ENCODE peak calls at places on chromosomes 2 and 18, in ten cellular contexts. One of them, this sample, is unnamed.

GRCh38 chr2:23647563-23647962 is 262.6 kb downstream of the KLHL29 start:
- DNase-seq in cardiac muscle cell: no peak
- DNase-seq in PC-9: no peak
- DNase-seq in RWPE1: no peak
- DNase-seq in A549: no peak
- DNase-seq in Peyer's patch: no peak
- DNase-seq in left ventricle myocardium inferior: no peak
- DNase-seq in lower lobe of right lung: no peak
- DNase-seq in heart left ventricle: no peak
- DNase-seq in upper lobe of left lung: no peak
- DNase-seq in this sample: no peak

GRCh38 chr2:199946836-199947235 is 8.5 kb downstream of the TYW5 start:
- DNase-seq in cardiac muscle cell: no peak
- DNase-seq in PC-9: no peak
- DNase-seq in RWPE1: no peak
- DNase-seq in A549: no peak
- DNase-seq in Peyer's patch: no peak
- DNase-seq in left ventricle myocardium inferior: no peak
- DNase-seq in lower lobe of right lung: no peak
- DNase-seq in heart left ventricle: no peak
- DNase-seq in upper lobe of left lung: no peak
- DNase-seq in this sample: no peak

GRCh38 chr18:79778291-79778791 is 19.4 kb upstream of the KCNG2 start:
- DNase-seq in cardiac muscle cell: no peak
- DNase-seq in PC-9: no peak
- DNase-seq in RWPE1: no peak
- DNase-seq in A549: no peak
- DNase-seq in Peyer's patch: no peak
- DNase-seq in left ventricle myocardium inferior: no peak
- DNase-seq in lower lobe of right lung: no peak
- DNase-seq in heart left ventricle: no peak
- DNase-seq in upper lobe of left lung: peak; percentile 83
- DNase-seq in this sample: no peak

GRCh38 chr2:29726976-29727375 is 194.4 kb downstream of the ALK start:
- DNase-seq in cardiac muscle cell: no peak
- DNase-seq in PC-9: no peak
- DNase-seq in RWPE1: no peak
- DNase-seq in A549: no peak
- DNase-seq in Peyer's patch: no peak
- DNase-seq in left ventricle myocardium inferior: no peak
- DNase-seq in lower lobe of right lung: no peak
- DNase-seq in heart left ventricle: no peak
- DNase-seq in upper lobe of left lung: no peak
- DNase-seq in this sample: no peak

GRCh38 chr2:65557616-65558573 is 125.5 kb upstream of the SPRED2 start:
- DNase-seq in cardiac muscle cell: no peak
- DNase-seq in PC-9: no peak
- DNase-seq in RWPE1: no peak
- DNase-seq in A549: no peak
- DNase-seq in Peyer's patch: no peak
- DNase-seq in left ventricle myocardium inferior: no peak
- DNase-seq in lower lobe of right lung: no peak
- DNase-seq in heart left ventricle: no peak
- DNase-seq in upper lobe of left lung: no peak
- DNase-seq in this sample: no peak

GRCh38 chr2:178865121-178865520 is 57.9 kb upstream of the TTN start:
- DNase-seq in cardiac muscle cell: peak; percentile 59
- DNase-seq in PC-9: peak; percentile 83
- DNase-seq in RWPE1: no peak
- DNase-seq in A549: no peak
- DNase-seq in Peyer's patch: no peak
- DNase-seq in left ventricle myocardium inferior: peak; percentile 38
- DNase-seq in lower lobe of right lung: no peak
- DNase-seq in heart left ventricle: peak; percentile 75
- DNase-seq in upper lobe of left lung: no peak
- DNase-seq in this sample: no peak

GRCh38 chr2:63049291-63050185 is 1.1 kb upstream of the OTX1 start:
- DNase-seq in cardiac muscle cell: no peak
- DNase-seq in PC-9: peak; percentile 52
- DNase-seq in RWPE1: no peak
- DNase-seq in A549: peak; percentile 64
- DNase-seq in Peyer's patch: no peak
- DNase-seq in left ventricle myocardium inferior: no peak
- DNase-seq in lower lobe of right lung: no peak
- DNase-seq in heart left ventricle: no peak
- DNase-seq in upper lobe of left lung: peak; percentile 72
- DNase-seq in this sample: no peak

GRCh38 chr2:80670763-80671162 is 366.2 kb upstream of the LRRTM1 start:
- DNase-seq in cardiac muscle cell: no peak
- DNase-seq in PC-9: no peak
- DNase-seq in RWPE1: no peak
- DNase-seq in A549: no peak
- DNase-seq in Peyer's patch: no peak
- DNase-seq in left ventricle myocardium inferior: no peak
- DNase-seq in lower lobe of right lung: no peak
- DNase-seq in heart left ventricle: no peak
- DNase-seq in upper lobe of left lung: no peak
- DNase-seq in this sample: no peak

GRCh38 chr2:222038086-222038802 is 260.6 kb downstream of the PAX3 start:
- DNase-seq in cardiac muscle cell: peak; percentile 39
- DNase-seq in PC-9: no peak
- DNase-seq in RWPE1: peak; percentile 20
- DNase-seq in A549: no peak
- DNase-seq in Peyer's patch: no peak
- DNase-seq in left ventricle myocardium inferior: no peak
- DNase-seq in lower lobe of right lung: no peak
- DNase-seq in heart left ventricle: no peak
- DNase-seq in upper lobe of left lung: no peak
- DNase-seq in this sample: no peak

GRCh38 chr18:63307555-63308200 is 11.9 kb downstream of the BCL2 start:
- DNase-seq in cardiac muscle cell: no peak
- DNase-seq in PC-9: no peak
- DNase-seq in RWPE1: no peak
- DNase-seq in A549: no peak
- DNase-seq in Peyer's patch: no peak
- DNase-seq in left ventricle myocardium inferior: no peak
- DNase-seq in lower lobe of right lung: no peak
- DNase-seq in heart left ventricle: no peak
- DNase-seq in upper lobe of left lung: no peak
- DNase-seq in this sample: no peak

GRCh38 chr2:16553222-16553621 is 112.4 kb downstream of the CYRIA start:
- DNase-seq in cardiac muscle cell: peak; percentile 63
- DNase-seq in PC-9: peak; percentile 41
- DNase-seq in RWPE1: peak; percentile 15
- DNase-seq in A549: peak; percentile 54
- DNase-seq in Peyer's patch: peak; percentile 29
- DNase-seq in left ventricle myocardium inferior: no peak
- DNase-seq in lower lobe of right lung: no peak
- DNase-seq in heart left ventricle: peak; percentile 31
- DNase-seq in upper lobe of left lung: no peak
- DNase-seq in this sample: no peak

GRCh38 chr2:40358783-40359182 is 93.1 kb downstream of the SLC8A1 start:
- DNase-seq in cardiac muscle cell: no peak
- DNase-seq in PC-9: no peak
- DNase-seq in RWPE1: no peak
- DNase-seq in A549: no peak
- DNase-seq in Peyer's patch: no peak
- DNase-seq in left ventricle myocardium inferior: no peak
- DNase-seq in lower lobe of right lung: no peak
- DNase-seq in heart left ventricle: no peak
- DNase-seq in upper lobe of left lung: no peak
- DNase-seq in this sample: no peak

GRCh38 chr18:57004366-57005121 is 142.3 kb upstream of the BOD1L2 start:
- DNase-seq in cardiac muscle cell: no peak
- DNase-seq in PC-9: peak; percentile 47
- DNase-seq in RWPE1: peak; percentile 23
- DNase-seq in A549: peak; percentile 20
- DNase-seq in Peyer's patch: no peak
- DNase-seq in left ventricle myocardium inferior: no peak
- DNase-seq in lower lobe of right lung: no peak
- DNase-seq in heart left ventricle: no peak
- DNase-seq in upper lobe of left lung: no peak
- DNase-seq in this sample: peak; percentile 26

GRCh38 chr2:69017080-69017479 is 4.1 kb downstream of the ANTXR1 start:
- DNase-seq in cardiac muscle cell: peak; percentile 24
- DNase-seq in PC-9: no peak
- DNase-seq in RWPE1: no peak
- DNase-seq in A549: peak; percentile 63
- DNase-seq in Peyer's patch: no peak
- DNase-seq in left ventricle myocardium inferior: no peak
- DNase-seq in lower lobe of right lung: no peak
- DNase-seq in heart left ventricle: no peak
- DNase-seq in upper lobe of left lung: no peak
- DNase-seq in this sample: no peak
- H3K27ac ChIP-seq in cardiac muscle cell: no peak overlapping the region
- H3K27ac ChIP-seq in PC-9: no peak overlapping the region
- H3K27ac ChIP-seq in RWPE1: no peak overlapping the region
- H3K27ac ChIP-seq in A549: peak overlapping the region; percentile 90
- H3K27ac ChIP-seq in Peyer's patch: no peak overlapping the region
- H3K27ac ChIP-seq in left ventricle myocardium inferior: no peak overlapping the region
- H3K27ac ChIP-seq in lower lobe of right lung: no peak overlapping the region
- H3K27ac ChIP-seq in heart left ventricle: peak overlapping the region; percentile 20
- H3K27ac ChIP-seq in upper lobe of left lung: no peak overlapping the region
- H3K27ac ChIP-seq in this sample: no peak overlapping the region

DNA sequence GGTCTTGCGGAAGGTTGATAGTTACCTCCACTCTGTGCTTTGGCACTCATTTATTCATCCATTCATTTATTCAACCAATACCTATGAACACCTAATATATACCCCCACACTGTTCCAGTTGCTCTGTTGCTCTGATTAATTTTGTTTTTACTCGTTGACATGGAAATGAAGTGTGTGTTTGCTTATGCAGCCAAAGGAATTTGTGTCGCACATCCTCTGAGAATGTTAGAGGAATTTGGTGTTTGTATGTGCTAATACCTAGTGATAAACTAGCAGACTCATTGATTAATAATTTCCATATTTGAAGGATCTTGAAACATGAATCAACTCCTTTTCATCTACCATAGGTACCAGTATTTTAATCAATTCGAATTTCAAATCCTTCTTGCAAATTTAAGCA is 25.8 kb upstream of the CRIM1 start:
- DNase-seq in cardiac muscle cell: no peak
- DNase-seq in PC-9: peak; percentile 94
- DNase-seq in RWPE1: peak; percentile 12
- DNase-seq in A549: peak; percentile 85
- DNase-seq in Peyer's patch: no peak
- DNase-seq in left ventricle myocardium inferior: no peak
- DNase-seq in lower lobe of right lung: no peak
- DNase-seq in heart left ventricle: no peak
- DNase-seq in upper lobe of left lung: no peak
- DNase-seq in this sample: no peak
- H3K27ac ChIP-seq in cardiac muscle cell: no peak overlapping the region
- H3K27ac ChIP-seq in PC-9: peak overlapping the region; percentile 61
- H3K27ac ChIP-seq in RWPE1: no peak overlapping the region
- H3K27ac ChIP-seq in A549: no peak overlapping the region
- H3K27ac ChIP-seq in Peyer's patch: no peak overlapping the region
- H3K27ac ChIP-seq in left ventricle myocardium inferior: no peak overlapping the region
- H3K27ac ChIP-seq in lower lobe of right lung: no peak overlapping the region
- H3K27ac ChIP-seq in heart left ventricle: no peak overlapping the region
- H3K27ac ChIP-seq in upper lobe of left lung: no peak overlapping the region
- H3K27ac ChIP-seq in this sample: no peak overlapping the region

GRCh38 chr2:151669585-151670081 is 64.6 kb downstream of the NEB start:
- DNase-seq in cardiac muscle cell: peak; percentile 31
- DNase-seq in PC-9: no peak
- DNase-seq in RWPE1: no peak
- DNase-seq in A549: no peak
- DNase-seq in Peyer's patch: no peak
- DNase-seq in left ventricle myocardium inferior: no peak
- DNase-seq in lower lobe of right lung: no peak
- DNase-seq in heart left ventricle: no peak
- DNase-seq in upper lobe of left lung: no peak
- DNase-seq in this sample: peak; percentile 27
- H3K27ac ChIP-seq in cardiac muscle cell: no peak overlapping the region
- H3K27ac ChIP-seq in PC-9: no peak overlapping the region
- H3K27ac ChIP-seq in RWPE1: no peak overlapping the region
- H3K27ac ChIP-seq in A549: no peak overlapping the region
- H3K27ac ChIP-seq in Peyer's patch: no peak overlapping the region
- H3K27ac ChIP-seq in left ventricle myocardium inferior: no peak overlapping the region
- H3K27ac ChIP-seq in lower lobe of right lung: no peak overlapping the region
- H3K27ac ChIP-seq in heart left ventricle: no peak overlapping the region
- H3K27ac ChIP-seq in upper lobe of left lung: no peak overlapping the region
- H3K27ac ChIP-seq in this sample: no peak overlapping the region

GRCh38 chr2:43133336-43133707 is 93.1 kb downstream of the ZFP36L2 start:
- DNase-seq in cardiac muscle cell: no peak
- DNase-seq in PC-9: no peak
- DNase-seq in RWPE1: no peak
- DNase-seq in A549: no peak
- DNase-seq in Peyer's patch: no peak
- DNase-seq in left ventricle myocardium inferior: no peak
- DNase-seq in lower lobe of right lung: no peak
- DNase-seq in heart left ventricle: no peak
- DNase-seq in upper lobe of left lung: peak; percentile 31
- DNase-seq in this sample: no peak

GRCh38 chr2:43136011-43136799 is 90.2 kb downstream of the ZFP36L2 start:
- DNase-seq in cardiac muscle cell: no peak
- DNase-seq in PC-9: peak; percentile 11
- DNase-seq in RWPE1: no peak
- DNase-seq in A549: no peak
- DNase-seq in Peyer's patch: no peak
- DNase-seq in left ventricle myocardium inferior: no peak
- DNase-seq in lower lobe of right lung: no peak
- DNase-seq in heart left ventricle: no peak
- DNase-seq in upper lobe of left lung: no peak
- DNase-seq in this sample: no peak

GRCh38 chr2:43133708-43134570 is 92.5 kb downstream of the ZFP36L2 start:
- DNase-seq in cardiac muscle cell: no peak
- DNase-seq in PC-9: peak; percentile 26
- DNase-seq in RWPE1: no peak
- DNase-seq in A549: no peak
- DNase-seq in Peyer's patch: peak; percentile 97
- DNase-seq in left ventricle myocardium inferior: no peak
- DNase-seq in lower lobe of right lung: peak; percentile 80
- DNase-seq in heart left ventricle: peak; percentile 42
- DNase-seq in upper lobe of left lung: peak; percentile 63
- DNase-seq in this sample: no peak

GRCh38 chr2:43135583-43135982 is 90.8 kb downstream of the ZFP36L2 start:
- DNase-seq in cardiac muscle cell: no peak
- DNase-seq in PC-9: peak; percentile 9
- DNase-seq in RWPE1: no peak
- DNase-seq in A549: no peak
- DNase-seq in Peyer's patch: no peak
- DNase-seq in left ventricle myocardium inferior: no peak
- DNase-seq in lower lobe of right lung: no peak
- DNase-seq in heart left ventricle: no peak
- DNase-seq in upper lobe of left lung: no peak
- DNase-seq in this sample: no peak

GRCh38 chr2:43134571-43134889 is 91.9 kb downstream of the ZFP36L2 start:
- DNase-seq in cardiac muscle cell: no peak
- DNase-seq in PC-9: peak; percentile 29
- DNase-seq in RWPE1: no peak
- DNase-seq in A549: no peak
- DNase-seq in Peyer's patch: no peak
- DNase-seq in left ventricle myocardium inferior: no peak
- DNase-seq in lower lobe of right lung: no peak
- DNase-seq in heart left ventricle: no peak
- DNase-seq in upper lobe of left lung: peak; percentile 77
- DNase-seq in this sample: no peak
- H3K27ac ChIP-seq in cardiac muscle cell: no peak overlapping the region
- H3K27ac ChIP-seq in PC-9: no peak overlapping the region
- H3K27ac ChIP-seq in RWPE1: peak overlapping the region; percentile 98
- H3K27ac ChIP-seq in A549: no peak overlapping the region
- H3K27ac ChIP-seq in Peyer's patch: peak overlapping the region; percentile 94
- H3K27ac ChIP-seq in left ventricle myocardium inferior: peak overlapping the region; percentile 46
- H3K27ac ChIP-seq in lower lobe of right lung: peak overlapping the region; percentile 88
- H3K27ac ChIP-seq in heart left ventricle: no peak overlapping the region
- H3K27ac ChIP-seq in upper lobe of left lung: peak overlapping the region; percentile 87
- H3K27ac ChIP-seq in this sample: no peak overlapping the region

This sample was measured in epithelial cell of prostate.